ENCODE peak calls at places on chromosome 18, in four cellular contexts. B is IMR-90, V is A549, K is K562. P is an unnamed sample.
A peak's percentile ranks its signal among the peaks of the same experiment; 100 is the strongest.

GRCh38 chr18:12750076-12750707 is 47.4 kb downstream of the PSMG2 start:
- DNase-seq in B (no peak), V (no peak), K (no peak), P (no peak)

GRCh38 chr18:35695803-35696202 is 114.3 kb downstream of the GALNT1 start:
- DNase-seq in B (no peak), V (no peak), K (no peak), P (no peak)

GRCh38 chr18:52326001-52326400 is 14.0 kb upstream of the DCC start:
- DNase-seq in B (peak; percentile 56), V (no peak), K (no peak), P (no peak)

GRCh38 chr18:47036298-47036874 is 965 bp upstream of the ELOA2 start:
- DNase-seq in B (peak; percentile 28), V (peak; percentile 29), K (peak; percentile 9), P (no peak)

GRCh38 chr18:76621184-76621583 is 126.1 kb upstream of the ZNF516 start:
- DNase-seq in B (peak; percentile 38), V (no peak), K (no peak), P (no peak)

GRCh38 chr18:68314403-68314802 is 400.5 kb downstream of the TMX3 start:
- DNase-seq in B (peak; percentile 35), V (no peak), K (no peak), P (no peak)

GRCh38 chr18:34219651-34220050 is 5.1 kb downstream of the NOL4 start:
- DNase-seq in B (no peak), V (no peak), K (no peak), P (no peak)

GRCh38 chr18:48800877-48801727 is 149.7 kb downstream of the SMAD7 start:
- DNase-seq in B (peak; percentile 78), V (no peak), K (no peak), P (peak; percentile 28)

GRCh38 chr18:24831871-24832665 is 371.6 kb downstream of the HRH4 start:
- DNase-seq in B (no peak), V (no peak), K (no peak), P (no peak)

GRCh38 chr18:75109819-75110218 is 99.1 kb downstream of the PTGR3 start:
- DNase-seq in B (no peak), V (no peak), K (no peak), P (no peak)

GRCh38 chr18:48794251-48794970 is 156.4 kb downstream of the SMAD7 start:
- DNase-seq in B (no peak), V (no peak), K (no peak), P (no peak)

GRCh38 chr18:12886498-12887126 is 2.6 kb upstream of the PTPN2 start:
- DNase-seq in B (no peak), V (peak; percentile 56), K (no peak), P (no peak)

GRCh38 chr18:24968233-24968775 is 383.7 kb downstream of the ZNF521 start:
- DNase-seq in B (peak; percentile 43), V (no peak), K (no peak), P (no peak)

GRCh38 chr18:38545071-38545470 is 979.5 kb upstream of the CELF4 start:
- DNase-seq in B (no peak), V (peak; percentile 2), K (no peak), P (peak; percentile 52)

GRCh38 chr18:60146220-60146960 is 226.2 kb downstream of the MC4R start:
- DNase-seq in B (no peak), V (no peak), K (peak; percentile 6), P (no peak)

GRCh38 chr18:78408623-78409022 is 571.0 kb upstream of the SALL3 start:
- DNase-seq in B (no peak), V (no peak), K (no peak), P (no peak)

GRCh38 chr18:33928226-33928625 is 296.5 kb downstream of the NOL4 start:
- DNase-seq in B (peak; percentile 1), V (no peak), K (no peak), P (no peak)

GRCh38 chr18:76620326-76620813 is 125.3 kb upstream of the ZNF516 start:
- DNase-seq in B (peak; percentile 77), V (no peak), K (no peak), P (no peak)

GRCh38 chr18:56270851-56271250 is 367.5 kb downstream of the TXNL1 start:
- DNase-seq in B (no peak), V (no peak), K (no peak), P (no peak)

GRCh38 chr18:56269958-56270357 is 368.4 kb downstream of the TXNL1 start:
- DNase-seq in B (no peak), V (no peak), K (no peak), P (no peak)

DNA sequence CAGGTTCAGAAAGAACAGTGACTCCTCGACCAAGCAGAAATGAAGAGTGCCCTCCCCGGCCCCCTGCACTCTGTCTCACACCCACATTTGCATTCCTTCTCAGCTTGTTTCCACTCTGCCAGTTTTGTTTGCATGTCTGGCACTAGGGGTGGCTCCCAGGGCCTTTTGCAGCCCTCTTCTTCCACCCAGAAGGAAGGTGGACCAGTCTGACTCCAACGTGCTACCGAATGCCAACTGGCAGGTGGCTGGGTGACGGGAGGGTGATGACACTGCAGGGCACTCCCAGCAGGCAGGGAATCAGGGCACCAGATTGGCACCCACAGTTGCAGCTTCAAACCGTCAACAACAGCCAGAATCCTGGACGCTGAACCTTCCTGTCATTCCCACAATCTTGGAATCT is 371.1 kb downstream of the TXNL1 start:
- DNase-seq in B (no peak), V (no peak), K (no peak), P (no peak)
- TF ChIP-seq MAFK in B (no peak), V (no peak), K (no peak), P (no peak)

DNA sequence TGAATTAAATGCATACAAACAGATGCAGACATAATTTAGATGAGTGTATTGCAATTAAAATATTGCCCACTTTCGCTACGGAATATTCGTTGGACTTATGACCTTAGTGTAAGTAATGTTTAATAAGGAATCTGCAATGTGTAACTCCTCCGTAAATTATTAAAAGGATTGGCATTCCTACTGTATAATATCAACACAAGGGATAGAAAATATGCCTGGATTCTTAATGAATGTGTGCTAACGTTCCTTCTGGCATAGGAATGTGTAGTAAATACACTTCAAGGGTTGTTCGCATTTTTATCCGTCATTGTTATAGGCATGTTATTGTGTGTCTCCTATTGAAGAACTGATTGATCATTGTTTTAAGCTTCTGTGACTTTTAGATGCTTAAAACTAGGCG is 134.4 kb downstream of the NEDD4L start:
- DNase-seq in B (peak; percentile 57), V (peak; percentile 50), K (no peak), P (no peak)
- TF ChIP-seq MAFK in B (no peak), V (no peak), K (no peak), P (no peak)

GRCh38 chr18:9619545-9619944 is 5.2 kb upstream of the PPP4R1 start:
- DNase-seq in B (peak; percentile 92), V (no peak), K (no peak), P (no peak)
- TF ChIP-seq MAFK in B (no peak), V (no peak), K (no peak), P (no peak)

GRCh38 chr18:72107647-72108046 is 436.5 kb downstream of the CBLN2 start:
- DNase-seq in B (no peak), V (peak; percentile 45), K (no peak), P (peak; percentile 54)
- TF ChIP-seq MAFK in B (no peak), V (no peak), K (no peak), P (no peak)

DNA sequence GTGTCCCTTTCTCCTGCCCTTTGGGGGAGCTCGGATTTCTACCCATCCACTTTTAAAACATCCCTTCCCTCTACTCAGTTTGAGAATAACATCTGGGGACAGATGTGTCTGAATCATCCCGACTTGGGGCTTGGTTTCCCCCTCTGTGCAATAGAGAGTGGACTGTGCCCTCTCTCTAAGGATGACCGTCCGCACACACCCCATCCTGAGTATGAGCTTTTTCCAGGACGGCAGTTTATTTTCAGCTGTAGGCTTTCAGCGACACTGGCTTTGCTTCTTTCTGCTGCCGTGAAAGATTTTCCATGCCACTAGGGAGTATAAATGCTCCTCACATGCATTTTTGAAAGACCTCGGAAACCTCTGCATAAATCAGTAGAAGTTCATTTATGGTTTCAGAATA is 53.5 kb downstream of the FECH start:
- DNase-seq in B (no peak), V (no peak), K (no peak), P (no peak)
- TF ChIP-seq MAFK in B (no peak), V (no peak), K (no peak), P (no peak)

P was measured in H1.